ENCODE peak calls at places on chromosome 9, in six cellular contexts. N, O, B, G, U and L are unnamed samples.

GRCh38 chr9:27548055-27548741 is 18.6 kb upstream of the MOB3B start:
- DNase-seq in G (peak), N (no peak), O (peak), U (no peak), B (no peak), L (no peak)

GRCh38 chr9:131279927-131280530 is 3.7 kb upstream of the FAM78A start:
- DNase-seq in B (no peak), O (no peak), U (no peak), N (no peak), G (no peak), L (no peak)

GRCh38 chr9:6955251-6955921 is 197.6 kb downstream of the KDM4C start:
- DNase-seq in B (no peak), O (peak), N (no peak), G (peak), U (no peak), L (no peak)

GRCh38 chr9:13607746-13608445 is 328.4 kb upstream of the MPDZ start:
- DNase-seq in B (no peak), U (no peak), G (peak), N (no peak), O (peak), L (no peak)

GRCh38 chr9:12166511-12166910 is 526.7 kb upstream of the TYRP1 start:
- DNase-seq in U (no peak), G (no peak), O (no peak), B (peak), N (no peak), L (no peak)

GRCh38 chr9:94144394-94144793 is 60.1 kb downstream of the PTPDC1 start:
- DNase-seq in N (no peak), B (no peak), O (no peak), G (no peak), U (no peak), L (no peak)

GRCh38 chr9:133579231-133579560 is 30.0 kb downstream of the FAM163B start:
- DNase-seq in U (no peak), G (peak), N (no peak), O (no peak), B (no peak), L (no peak)

GRCh38 chr9:4923580-4924544 is 61.2 kb upstream of the JAK2 start:
- DNase-seq in N (no peak), U (no peak), G (peak), B (peak), O (peak), L (no peak)

GRCh38 chr9:70083429-70083828 is 39.8 kb downstream of the MAMDC2 start:
- DNase-seq in N (no peak), G (no peak), O (no peak), U (no peak), B (no peak), L (no peak)

GRCh38 chr9:125589287-125589686 is 117.7 kb downstream of the MAPKAP1 start:
- DNase-seq in U (no peak), B (no peak), O (no peak), G (no peak), N (no peak), L (no peak)

GRCh38 chr9:134796882-134797281 is 83.7 kb upstream of the FCN2 start:
- DNase-seq in O (no peak), B (no peak), G (no peak), U (no peak), N (no peak), L (no peak)

GRCh38 chr9:65410926-65411325 is 125.9 kb upstream of the FOXD4L5 start:
- DNase-seq in B (no peak), G (no peak), U (no peak), O (no peak), N (peak), L (no peak)

GRCh38 chr9:131610231-131610761 is 65.0 kb downstream of the PRRT1B start:
- DNase-seq in O (no peak), G (no peak), U (no peak), N (no peak), B (no peak), L (no peak)

GRCh38 chr9:38311382-38312270 is 80.9 kb upstream of the ALDH1B1 start:
- DNase-seq in B (no peak), O (no peak), N (no peak), G (peak), U (no peak), L (no peak)

GRCh38 chr9:128244443-128245226 is 31.2 kb downstream of the GOLGA2 start:
- DNase-seq in B (peak), O (no peak), G (peak), N (peak), U (peak), L (no peak)

GRCh38 chr9:79053613-79054012 is 518.2 kb upstream of the TLE4 start:
- DNase-seq in O (no peak), G (no peak), N (no peak), U (no peak), B (no peak), L (no peak)

GRCh38 chr9:81032831-81033230 is 656.5 kb downstream of the TLE1 start:
- DNase-seq in G (no peak), O (no peak), B (no peak), U (no peak), N (no peak), L (no peak)

GRCh38 chr9:2725929-2726328 is 8.6 kb downstream of the KCNV2 start:
- DNase-seq in B (no peak), U (no peak), N (no peak), G (no peak), O (no peak), L (no peak)

GRCh38 chr9:89844535-89844934 is 239.7 kb downstream of the GADD45G start:
- DNase-seq in B (no peak), U (no peak), O (no peak), G (no peak), N (peak), L (no peak)

GRCh38 chr9:34457266-34458012 is 931 bp downstream of the FAM219A start:
- DNase-seq in G (peak), O (peak), N (peak), B (no peak), U (peak), L (no peak)

GRCh38 chr9:90090997-90091396 is 486.2 kb downstream of the GADD45G start:
- DNase-seq in U (no peak), G (no peak), O (no peak), N (no peak), B (no peak), L (no peak)

GRCh38 chr9:96156578-96156977 is 145.4 kb downstream of the HSD17B3 start:
- DNase-seq in N (no peak), G (no peak), B (no peak), O (no peak), U (no peak), L (no peak)

GRCh38 chr9:121281614-121282291 is 13.8 kb downstream of the GSN start:
- DNase-seq in U (peak), G (no peak), B (peak), O (peak), N (peak), L (no peak)

GRCh38 chr9:121266356-121266755 is 1.6 kb upstream of the GSN start:
- DNase-seq in O (no peak), U (no peak), N (no peak), B (peak), G (no peak), L (no peak)

GRCh38 chr9:131672451-131672850 is 67.4 kb downstream of the RAPGEF1 start:
- DNase-seq in O (peak), U (no peak), G (no peak), N (no peak), B (no peak), L (no peak)

GRCh38 chr9:138007566-138008080 is 130.0 kb downstream of the CACNA1B start:
- DNase-seq in B (no peak), G (no peak), N (peak), U (peak), O (no peak), L (no peak)

GRCh38 chr9:93464395-93464794 is 11.0 kb upstream of the FAM120AOS start:
- DNase-seq in N (no peak), O (no peak), B (no peak), G (no peak), U (no peak), L (no peak)

GRCh38 chr9:134533850-134534585 is 107.6 kb upstream of the COL5A1 start:
- DNase-seq in B (no peak), N (peak), G (no peak), O (no peak), U (no peak), L (no peak)

GRCh38 chr9:5459289-5459829 is 9.0 kb downstream of the CD274 start:
- DNase-seq in O (no peak), N (no peak), U (no peak), G (peak), B (peak), L (no peak)

GRCh38 chr9:33099754-33100153 is 23.3 kb upstream of the SMU1 start:
- DNase-seq in G (no peak), B (no peak), U (no peak), N (no peak), O (no peak), L (no peak)

GRCh38 chr9:74534847-74535246 is 37.7 kb downstream of the RORB start:
- DNase-seq in O (no peak), U (no peak), N (no peak), G (no peak), B (no peak), L (no peak)

GRCh38 chr9:113131689-113132151 is 19.1 kb upstream of the SLC31A2 start:
- DNase-seq in O (peak), G (peak), N (no peak), U (no peak), B (peak), L (peak)

GRCh38 chr9:98846081-98846480 is 38.6 kb downstream of the GALNT12 start:
- DNase-seq in B (no peak), U (no peak), N (no peak), G (no peak), O (no peak), L (no peak)

GRCh38 chr9:98850851-98851729 is 43.6 kb downstream of the GALNT12 start:
- DNase-seq in U (peak), O (no peak), G (peak), B (no peak), N (no peak), L (no peak)

GRCh38 chr9:98846879-98847278 is 39.4 kb downstream of the GALNT12 start:
- DNase-seq in B (no peak), N (no peak), G (no peak), U (peak), O (no peak), L (no peak)

GRCh38 chr9:98851730-98852462 is 44.4 kb downstream of the GALNT12 start:
- DNase-seq in O (no peak), G (no peak), B (no peak), N (no peak), U (peak), L (no peak)

DNA sequence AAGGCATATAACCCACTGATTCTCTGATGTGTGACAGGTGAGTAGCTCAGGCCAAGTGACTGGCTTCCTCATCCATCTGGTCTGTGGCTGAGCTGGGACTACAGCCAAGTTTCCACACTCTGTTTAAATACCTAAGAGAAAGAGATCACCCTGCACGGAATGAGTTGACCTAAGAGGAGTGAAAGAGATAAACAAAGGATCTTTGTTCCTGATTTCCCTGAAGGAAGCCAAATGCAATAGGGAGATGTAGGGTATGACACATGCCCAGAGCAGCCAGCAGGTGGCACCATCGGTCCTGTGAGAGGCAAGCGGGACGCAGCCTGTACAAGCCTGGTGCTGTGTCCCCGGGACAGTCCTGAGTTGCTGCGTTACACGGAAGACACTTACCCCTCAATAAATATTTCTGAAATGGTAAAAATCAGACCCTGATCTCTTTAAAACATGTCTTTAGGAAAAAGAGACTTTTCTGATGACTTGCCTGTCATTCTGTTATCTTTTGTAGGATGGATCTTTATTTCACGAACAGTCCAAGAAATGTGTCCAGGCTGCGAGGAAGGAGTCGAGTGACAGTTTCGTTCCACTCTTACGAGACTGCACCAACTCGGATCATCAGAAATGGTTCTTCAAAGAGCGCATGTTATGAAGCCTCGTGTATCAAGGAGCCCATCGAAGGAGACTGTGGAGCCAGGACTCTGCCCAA is 41.1 kb downstream of the GALNT12 start:
- DNase-seq in G (peak), U (peak), O (peak), B (peak), N (peak), L (peak)
- TF ChIP-seq POLR2AphosphoS5 in G (no peak), U (no peak), O (no peak), B (no peak), N (no peak), L (no peak)

DNA sequence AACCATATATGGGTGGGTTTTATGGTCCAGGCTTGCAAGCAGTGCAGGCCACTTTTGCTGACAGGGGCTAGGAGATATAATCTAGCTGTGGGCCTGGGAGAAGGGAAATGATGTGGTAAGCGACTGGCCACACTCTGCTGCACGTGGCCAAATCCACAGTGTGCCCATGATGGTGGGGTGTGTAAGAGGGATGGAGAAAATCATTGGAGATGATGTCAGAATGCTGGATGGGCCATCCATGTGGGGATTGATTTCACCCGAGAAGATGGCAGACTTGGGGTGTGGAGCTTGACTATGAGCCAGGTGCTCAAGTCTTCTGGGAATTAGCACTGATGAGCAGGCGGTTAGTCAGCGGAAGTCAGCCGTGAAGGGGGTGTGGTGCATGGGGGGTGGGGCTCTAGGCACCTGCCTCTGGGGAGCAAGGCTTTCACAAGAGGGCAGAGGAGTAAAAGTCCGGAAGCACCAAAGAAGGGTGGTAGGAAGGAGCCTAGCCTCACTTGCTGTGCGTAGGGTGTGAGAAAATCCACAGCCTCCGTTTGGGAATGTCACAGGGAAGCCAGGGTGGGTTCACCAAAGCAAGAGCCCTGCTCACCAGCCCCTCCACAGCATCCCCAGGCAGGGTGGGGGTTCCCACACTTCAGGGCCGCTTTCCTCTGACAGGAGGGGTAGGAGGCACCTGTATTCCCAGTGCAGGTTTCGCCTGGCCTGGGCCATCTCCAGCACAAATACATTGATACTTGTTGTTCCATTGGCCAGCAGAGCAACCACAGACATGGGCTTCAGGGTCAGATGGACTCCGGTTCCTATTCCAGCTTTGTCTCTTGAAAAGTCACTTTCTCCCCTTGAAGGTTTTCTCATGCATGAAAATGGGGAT is 44.5 kb upstream of the ANGPTL2 start:
- DNase-seq in N (peak), O (no peak), B (no peak), U (no peak), G (no peak), L (no peak)
- TF ChIP-seq POLR2AphosphoS5 in N (no peak), O (no peak), B (no peak), U (no peak), G (no peak), L (no peak)

GRCh38 chr9:87490907-87491306 is 6.8 kb upstream of the DAPK1 start:
- DNase-seq in N (no peak), G (no peak), O (no peak), U (no peak), B (no peak), L (no peak)
- TF ChIP-seq POLR2AphosphoS5 in N (no peak), G (no peak), O (no peak), U (no peak), B (no peak), L (no peak)

GRCh38 chr9:116157436-116158138 is 4.0 kb downstream of the PAPPA start:
- DNase-seq in O (no peak), B (no peak), G (peak), U (no peak), N (no peak), L (no peak)

GRCh38 chr9:116154976-116155699 is 1.5 kb downstream of the PAPPA start:
- DNase-seq in N (no peak), G (peak), O (peak), B (no peak), U (no peak), L (no peak)

GRCh38 chr9:116155700-116156045 is 2.1 kb downstream of the PAPPA start:
- DNase-seq in B (no peak), O (peak), G (peak), U (no peak), N (no peak), L (no peak)

GRCh38 chr9:116154334-116154975 is 864 bp downstream of the PAPPA start:
- DNase-seq in G (peak), O (no peak), B (no peak), N (peak), U (no peak), L (no peak)

DNA sequence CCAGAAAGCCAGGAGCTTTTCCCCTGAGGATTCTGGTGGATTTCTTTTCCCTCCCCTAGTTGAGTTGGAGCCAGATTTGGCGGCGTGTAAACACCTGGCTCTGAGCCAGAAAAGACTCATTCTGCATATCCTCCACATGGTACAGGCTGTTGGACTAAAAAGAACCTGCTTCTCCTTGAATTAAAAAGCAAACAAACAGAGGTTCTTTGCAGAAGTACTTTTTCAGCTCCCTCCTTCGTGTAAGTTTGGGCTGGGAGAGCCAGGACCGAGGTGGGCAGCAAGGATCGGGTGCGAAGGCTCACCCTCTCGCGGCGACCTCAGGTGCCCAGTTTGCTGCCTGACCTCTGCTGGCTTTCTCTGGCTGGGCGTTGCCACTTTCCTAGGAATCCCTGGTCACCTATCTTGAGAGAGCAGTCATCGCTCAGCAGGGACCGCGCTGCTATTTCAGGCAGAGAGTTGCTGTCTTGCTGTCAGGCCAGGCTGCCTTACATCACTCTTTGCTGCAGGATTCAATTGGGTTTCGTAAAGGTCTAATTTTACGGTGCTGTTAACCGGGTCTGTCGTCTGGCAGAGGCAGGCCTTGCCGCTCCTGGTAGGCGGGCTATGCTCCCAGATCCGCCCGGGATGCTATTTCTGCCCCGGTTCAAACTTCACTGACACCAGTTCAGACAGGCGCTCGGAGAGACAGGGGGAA is 3.2 kb downstream of the PAPPA start:
- DNase-seq in U (no peak), B (no peak), O (peak), N (no peak), G (peak), L (no peak)
- TF ChIP-seq POLR2AphosphoS5 in U (peak), B (no peak), O (no peak), N (no peak), G (no peak), L (peak)

GRCh38 chr9:92350129-92350739 is 24.5 kb downstream of the CENPP start:
- DNase-seq in U (no peak), O (no peak), B (no peak), N (no peak), G (no peak), L (peak)
- TF ChIP-seq POLR2AphosphoS5 in U (no peak), O (no peak), B (no peak), N (no peak), G (no peak), L (no peak)

DNA sequence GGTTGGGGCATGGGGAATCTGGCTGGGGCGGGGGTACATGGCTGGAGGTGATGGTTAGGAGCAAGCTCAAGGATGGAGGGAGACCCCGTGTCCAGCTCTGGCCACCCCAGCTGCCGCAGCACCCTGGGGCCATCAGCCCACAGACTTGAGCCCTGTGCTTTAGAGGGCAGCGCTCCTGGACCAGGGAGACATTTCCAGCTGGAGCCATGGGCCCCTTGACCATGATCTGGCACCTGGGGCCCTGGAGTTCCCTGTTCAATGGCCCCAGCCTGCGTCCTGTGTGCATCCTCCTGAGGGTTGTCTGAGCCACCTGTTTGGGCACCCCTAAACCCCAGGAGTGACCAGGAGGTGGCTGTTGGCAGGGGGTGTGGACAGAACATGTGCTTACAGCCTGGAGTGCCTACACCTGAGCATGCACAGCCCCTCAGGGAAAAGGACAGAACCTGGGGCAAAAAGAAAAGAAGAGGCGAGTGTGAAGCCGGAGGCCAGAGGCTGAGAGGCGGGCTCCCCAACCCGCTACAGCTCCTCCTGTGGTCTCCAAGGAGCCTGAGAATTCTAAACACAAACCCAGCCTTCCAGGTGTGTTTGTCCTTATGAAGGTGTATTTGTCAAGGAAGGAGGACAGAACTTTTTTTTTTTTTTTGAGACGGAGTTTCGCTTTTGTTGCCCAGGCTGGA is 126.7 kb downstream of the C9orf50 start:
- DNase-seq in B (no peak), O (no peak), G (peak), N (no peak), U (peak), L (no peak)
- TF ChIP-seq POLR2AphosphoS5 in B (no peak), O (no peak), G (no peak), N (no peak), U (no peak), L (no peak)